ENCODE peak calls at places on chromosomes 11 and 22, in seven cellular contexts. One of them, this sample, is unnamed.

GRCh38 chr22:27327497-27327896 is 474.1 kb downstream of the MN1 start:
- DNase-seq in IMR-90: no peak
- DNase-seq in RWPE1: no peak
- DNase-seq in activated CD4-positive, alpha-beta T cell treated with anti-CD3 and anti-CD28 coated beads, Interleukin-2, amount 50 U/mL, for 1 hour: no peak
- DNase-seq in NCI-H2081: no peak
- DNase-seq in H7: no peak
- DNase-seq in anterior cingulate cortex: no peak
- DNase-seq in this sample: no peak

GRCh38 chr11:75263944-75264349 is 23.4 kb downstream of the TPBGL start:
- DNase-seq in H7: no peak
- DNase-seq in IMR-90: peak; percentile 12
- DNase-seq in RWPE1: no peak
- DNase-seq in NCI-H2081: no peak
- DNase-seq in activated CD4-positive, alpha-beta T cell treated with anti-CD3 and anti-CD28 coated beads, Interleukin-2, amount 50 U/mL, for 1 hour: no peak
- DNase-seq in anterior cingulate cortex: no peak
- DNase-seq in this sample: no peak

GRCh38 chr11:57425565-57426438 is 1.1 kb downstream of the SLC43A3 start:
- DNase-seq in anterior cingulate cortex: no peak
- DNase-seq in IMR-90: peak; percentile 14
- DNase-seq in activated CD4-positive, alpha-beta T cell treated with anti-CD3 and anti-CD28 coated beads, Interleukin-2, amount 50 U/mL, for 1 hour: no peak
- DNase-seq in RWPE1: no peak
- DNase-seq in H7: no peak
- DNase-seq in NCI-H2081: no peak
- DNase-seq in this sample: no peak

GRCh38 chr11:45603930-45604682 is 61.3 kb downstream of the CHST1 start:
- DNase-seq in anterior cingulate cortex: no peak
- DNase-seq in H7: no peak
- DNase-seq in IMR-90: no peak
- DNase-seq in NCI-H2081: no peak
- DNase-seq in activated CD4-positive, alpha-beta T cell treated with anti-CD3 and anti-CD28 coated beads, Interleukin-2, amount 50 U/mL, for 1 hour: no peak
- DNase-seq in RWPE1: no peak
- DNase-seq in this sample: no peak

GRCh38 chr22:50308597-50308935 is 1.1 kb upstream of the PLXNB2 start:
- DNase-seq in NCI-H2081: no peak
- DNase-seq in RWPE1: no peak
- DNase-seq in IMR-90: peak; percentile 40
- DNase-seq in H7: no peak
- DNase-seq in activated CD4-positive, alpha-beta T cell treated with anti-CD3 and anti-CD28 coated beads, Interleukin-2, amount 50 U/mL, for 1 hour: no peak
- DNase-seq in anterior cingulate cortex: no peak
- DNase-seq in this sample: no peak

GRCh38 chr22:19063581-19064353 is 58.4 kb downstream of the DGCR2 start:
- DNase-seq in activated CD4-positive, alpha-beta T cell treated with anti-CD3 and anti-CD28 coated beads, Interleukin-2, amount 50 U/mL, for 1 hour: no peak
- DNase-seq in anterior cingulate cortex: no peak
- DNase-seq in NCI-H2081: no peak
- DNase-seq in IMR-90: no peak
- DNase-seq in RWPE1: no peak
- DNase-seq in H7: no peak
- DNase-seq in this sample: no peak

GRCh38 chr22:40597541-40598453 is 38.7 kb downstream of the MRTFA start:
- DNase-seq in RWPE1: peak; percentile 36
- DNase-seq in activated CD4-positive, alpha-beta T cell treated with anti-CD3 and anti-CD28 coated beads, Interleukin-2, amount 50 U/mL, for 1 hour: no peak
- DNase-seq in H7: peak; percentile 16
- DNase-seq in anterior cingulate cortex: no peak
- DNase-seq in NCI-H2081: no peak
- DNase-seq in IMR-90: peak; percentile 41
- DNase-seq in this sample: no peak

GRCh38 chr11:43952401-43953342 is 10.2 kb downstream of the C11orf96 start:
- DNase-seq in activated CD4-positive, alpha-beta T cell treated with anti-CD3 and anti-CD28 coated beads, Interleukin-2, amount 50 U/mL, for 1 hour: no peak
- DNase-seq in H7: no peak
- DNase-seq in IMR-90: no peak
- DNase-seq in anterior cingulate cortex: no peak
- DNase-seq in NCI-H2081: no peak
- DNase-seq in RWPE1: no peak
- DNase-seq in this sample: no peak

GRCh38 chr11:128530119-128531091 is 57.0 kb downstream of the ETS1 start:
- DNase-seq in RWPE1: peak; percentile 52
- DNase-seq in activated CD4-positive, alpha-beta T cell treated with anti-CD3 and anti-CD28 coated beads, Interleukin-2, amount 50 U/mL, for 1 hour: no peak
- DNase-seq in H7: no peak
- DNase-seq in IMR-90: peak; percentile 99
- DNase-seq in anterior cingulate cortex: no peak
- DNase-seq in NCI-H2081: no peak
- DNase-seq in this sample: no peak

GRCh38 chr22:29199702-29200400 is 5.8 kb upstream of the EMID1 start:
- DNase-seq in H7: peak; percentile 33
- DNase-seq in activated CD4-positive, alpha-beta T cell treated with anti-CD3 and anti-CD28 coated beads, Interleukin-2, amount 50 U/mL, for 1 hour: no peak
- DNase-seq in anterior cingulate cortex: no peak
- DNase-seq in RWPE1: no peak
- DNase-seq in NCI-H2081: no peak
- DNase-seq in IMR-90: no peak
- DNase-seq in this sample: no peak

GRCh38 chr11:29334781-29335140 is 682.1 kb downstream of the KCNA4 start:
- DNase-seq in NCI-H2081: no peak
- DNase-seq in H7: no peak
- DNase-seq in RWPE1: no peak
- DNase-seq in activated CD4-positive, alpha-beta T cell treated with anti-CD3 and anti-CD28 coated beads, Interleukin-2, amount 50 U/mL, for 1 hour: no peak
- DNase-seq in IMR-90: peak; percentile 37
- DNase-seq in anterior cingulate cortex: no peak
- DNase-seq in this sample: no peak

GRCh38 chr11:120391297-120391696 is 55.1 kb downstream of the ARHGEF12 start:
- DNase-seq in H7: no peak
- DNase-seq in IMR-90: no peak
- DNase-seq in RWPE1: no peak
- DNase-seq in NCI-H2081: no peak
- DNase-seq in activated CD4-positive, alpha-beta T cell treated with anti-CD3 and anti-CD28 coated beads, Interleukin-2, amount 50 U/mL, for 1 hour: no peak
- DNase-seq in anterior cingulate cortex: no peak
- DNase-seq in this sample: no peak

GRCh38 chr22:38572065-38572464 is 2.1 kb upstream of the DMC1 start:
- DNase-seq in anterior cingulate cortex: no peak
- DNase-seq in IMR-90: peak; percentile 62
- DNase-seq in NCI-H2081: peak; percentile 12
- DNase-seq in activated CD4-positive, alpha-beta T cell treated with anti-CD3 and anti-CD28 coated beads, Interleukin-2, amount 50 U/mL, for 1 hour: peak; percentile 25
- DNase-seq in RWPE1: peak; percentile 28
- DNase-seq in H7: peak; percentile 39
- DNase-seq in this sample: peak; percentile 15

GRCh38 chr22:27045103-27045940 is 387.9 kb downstream of the MIAT start:
- DNase-seq in IMR-90: peak; percentile 36
- DNase-seq in RWPE1: peak; percentile 34
- DNase-seq in anterior cingulate cortex: no peak
- DNase-seq in NCI-H2081: peak; percentile 10
- DNase-seq in activated CD4-positive, alpha-beta T cell treated with anti-CD3 and anti-CD28 coated beads, Interleukin-2, amount 50 U/mL, for 1 hour: no peak
- DNase-seq in H7: no peak
- DNase-seq in this sample: no peak

GRCh38 chr11:14813506-14813905 is 78.5 kb downstream of the CYP2R1 start:
- DNase-seq in NCI-H2081: no peak
- DNase-seq in RWPE1: no peak
- DNase-seq in IMR-90: no peak
- DNase-seq in activated CD4-positive, alpha-beta T cell treated with anti-CD3 and anti-CD28 coated beads, Interleukin-2, amount 50 U/mL, for 1 hour: no peak
- DNase-seq in H7: no peak
- DNase-seq in anterior cingulate cortex: no peak
- DNase-seq in this sample: no peak

GRCh38 chr11:127000991-127001390 is 421 bp upstream of the KIRREL3 start:
- DNase-seq in NCI-H2081: no peak
- DNase-seq in H7: peak; percentile 48
- DNase-seq in activated CD4-positive, alpha-beta T cell treated with anti-CD3 and anti-CD28 coated beads, Interleukin-2, amount 50 U/mL, for 1 hour: no peak
- DNase-seq in RWPE1: no peak
- DNase-seq in anterior cingulate cortex: no peak
- DNase-seq in IMR-90: peak; percentile 21
- DNase-seq in this sample: no peak

GRCh38 chr11:65591939-65592814 is 3.4 kb downstream of the KCNK7 start:
- DNase-seq in NCI-H2081: no peak
- DNase-seq in H7: peak; percentile 95
- DNase-seq in IMR-90: peak; percentile 44
- DNase-seq in activated CD4-positive, alpha-beta T cell treated with anti-CD3 and anti-CD28 coated beads, Interleukin-2, amount 50 U/mL, for 1 hour: no peak
- DNase-seq in RWPE1: no peak
- DNase-seq in anterior cingulate cortex: no peak
- DNase-seq in this sample: no peak

GRCh38 chr22:44782286-44782830 is 30.0 kb downstream of the ARHGAP8 start:
- DNase-seq in NCI-H2081: peak; percentile 44
- DNase-seq in anterior cingulate cortex: no peak
- DNase-seq in activated CD4-positive, alpha-beta T cell treated with anti-CD3 and anti-CD28 coated beads, Interleukin-2, amount 50 U/mL, for 1 hour: no peak
- DNase-seq in RWPE1: no peak
- DNase-seq in IMR-90: no peak
- DNase-seq in H7: no peak
- DNase-seq in this sample: no peak

GRCh38 chr11:91783173-91783572 is 441.4 kb upstream of the FAT3 start:
- DNase-seq in H7: no peak
- DNase-seq in activated CD4-positive, alpha-beta T cell treated with anti-CD3 and anti-CD28 coated beads, Interleukin-2, amount 50 U/mL, for 1 hour: no peak
- DNase-seq in anterior cingulate cortex: no peak
- DNase-seq in IMR-90: no peak
- DNase-seq in NCI-H2081: no peak
- DNase-seq in RWPE1: no peak
- DNase-seq in this sample: no peak

GRCh38 chr11:74702383-74703007 is 28.7 kb downstream of the CHRDL2 start:
- DNase-seq in RWPE1: peak; percentile 72
- DNase-seq in IMR-90: peak; percentile 76
- DNase-seq in NCI-H2081: peak; percentile 55
- DNase-seq in anterior cingulate cortex: no peak
- DNase-seq in H7: peak; percentile 89
- DNase-seq in activated CD4-positive, alpha-beta T cell treated with anti-CD3 and anti-CD28 coated beads, Interleukin-2, amount 50 U/mL, for 1 hour: peak; percentile 51
- DNase-seq in this sample: peak; percentile 34

GRCh38 chr11:110319501-110319900 is 23.1 kb upstream of the RDX start:
- DNase-seq in anterior cingulate cortex: no peak
- DNase-seq in IMR-90: no peak
- DNase-seq in H7: no peak
- DNase-seq in NCI-H2081: no peak
- DNase-seq in activated CD4-positive, alpha-beta T cell treated with anti-CD3 and anti-CD28 coated beads, Interleukin-2, amount 50 U/mL, for 1 hour: no peak
- DNase-seq in RWPE1: no peak
- DNase-seq in this sample: no peak

GRCh38 chr22:48870436-48870835 is 957.2 kb downstream of the BRD1 start:
- DNase-seq in NCI-H2081: no peak
- DNase-seq in IMR-90: no peak
- DNase-seq in activated CD4-positive, alpha-beta T cell treated with anti-CD3 and anti-CD28 coated beads, Interleukin-2, amount 50 U/mL, for 1 hour: no peak
- DNase-seq in H7: peak; percentile 64
- DNase-seq in anterior cingulate cortex: no peak
- DNase-seq in RWPE1: no peak
- DNase-seq in this sample: no peak

GRCh38 chr22:30435674-30436126 is 10.1 kb downstream of the MTFP1 start:
- DNase-seq in activated CD4-positive, alpha-beta T cell treated with anti-CD3 and anti-CD28 coated beads, Interleukin-2, amount 50 U/mL, for 1 hour: peak; percentile 82
- DNase-seq in IMR-90: no peak
- DNase-seq in anterior cingulate cortex: no peak
- DNase-seq in NCI-H2081: peak; percentile 5
- DNase-seq in RWPE1: no peak
- DNase-seq in H7: no peak
- DNase-seq in this sample: peak; percentile 90

GRCh38 chr11:46279393-46280099 is 2.1 kb downstream of the CREB3L1 start:
- DNase-seq in RWPE1: no peak
- DNase-seq in anterior cingulate cortex: no peak
- DNase-seq in IMR-90: peak; percentile 80
- DNase-seq in H7: peak; percentile 53
- DNase-seq in NCI-H2081: peak; percentile 89
- DNase-seq in activated CD4-positive, alpha-beta T cell treated with anti-CD3 and anti-CD28 coated beads, Interleukin-2, amount 50 U/mL, for 1 hour: no peak
- DNase-seq in this sample: no peak

GRCh38 chr11:118602331-118602730 is 5.1 kb upstream of the PHLDB1 start:
- DNase-seq in RWPE1: no peak
- DNase-seq in anterior cingulate cortex: no peak
- DNase-seq in IMR-90: no peak
- DNase-seq in NCI-H2081: no peak
- DNase-seq in activated CD4-positive, alpha-beta T cell treated with anti-CD3 and anti-CD28 coated beads, Interleukin-2, amount 50 U/mL, for 1 hour: no peak
- DNase-seq in H7: no peak
- DNase-seq in this sample: no peak

GRCh38 chr11:877565-877964 is 33.0 kb downstream of the CHID1 start:
- DNase-seq in anterior cingulate cortex: no peak
- DNase-seq in IMR-90: no peak
- DNase-seq in NCI-H2081: no peak
- DNase-seq in H7: peak; percentile 88
- DNase-seq in RWPE1: no peak
- DNase-seq in activated CD4-positive, alpha-beta T cell treated with anti-CD3 and anti-CD28 coated beads, Interleukin-2, amount 50 U/mL, for 1 hour: no peak
- DNase-seq in this sample: no peak

GRCh38 chr11:62411524-62411923 is 7.3 kb upstream of the SCGB1A1 start:
- DNase-seq in IMR-90: no peak
- DNase-seq in RWPE1: no peak
- DNase-seq in activated CD4-positive, alpha-beta T cell treated with anti-CD3 and anti-CD28 coated beads, Interleukin-2, amount 50 U/mL, for 1 hour: no peak
- DNase-seq in anterior cingulate cortex: peak; percentile 22
- DNase-seq in H7: peak; percentile 26
- DNase-seq in NCI-H2081: no peak
- DNase-seq in this sample: no peak

GRCh38 chr11:119743041-119743440 is 14.0 kb upstream of the NECTIN1 start:
- DNase-seq in H7: no peak
- DNase-seq in NCI-H2081: no peak
- DNase-seq in activated CD4-positive, alpha-beta T cell treated with anti-CD3 and anti-CD28 coated beads, Interleukin-2, amount 50 U/mL, for 1 hour: no peak
- DNase-seq in anterior cingulate cortex: no peak
- DNase-seq in RWPE1: no peak
- DNase-seq in IMR-90: no peak
- DNase-seq in this sample: no peak

GRCh38 chr11:64000026-64000739 is 13.9 kb downstream of the OTUB1 start:
- DNase-seq in IMR-90: peak; percentile 59
- DNase-seq in NCI-H2081: no peak
- DNase-seq in H7: peak; percentile 99
- DNase-seq in RWPE1: peak; percentile 64
- DNase-seq in activated CD4-positive, alpha-beta T cell treated with anti-CD3 and anti-CD28 coated beads, Interleukin-2, amount 50 U/mL, for 1 hour: peak; percentile 68
- DNase-seq in anterior cingulate cortex: no peak
- DNase-seq in this sample: peak; percentile 74

GRCh38 chr22:17706451-17706900 is 67.8 kb downstream of the BID start:
- DNase-seq in H7: peak; percentile 59
- DNase-seq in anterior cingulate cortex: no peak
- DNase-seq in NCI-H2081: no peak
- DNase-seq in IMR-90: peak; percentile 93
- DNase-seq in RWPE1: peak; percentile 86
- DNase-seq in activated CD4-positive, alpha-beta T cell treated with anti-CD3 and anti-CD28 coated beads, Interleukin-2, amount 50 U/mL, for 1 hour: peak; percentile 5
- DNase-seq in this sample: peak; percentile 17

GRCh38 chr11:1260023-1260501 is 37.2 kb downstream of the MUC5B start:
- DNase-seq in anterior cingulate cortex: no peak
- DNase-seq in NCI-H2081: no peak
- DNase-seq in activated CD4-positive, alpha-beta T cell treated with anti-CD3 and anti-CD28 coated beads, Interleukin-2, amount 50 U/mL, for 1 hour: peak; percentile 34
- DNase-seq in RWPE1: peak; percentile 77
- DNase-seq in IMR-90: no peak
- DNase-seq in H7: peak; percentile 92
- DNase-seq in this sample: no peak

GRCh38 chr11:61728940-61729219 is 23.6 kb upstream of the MYRF start:
- DNase-seq in H7: no peak
- DNase-seq in RWPE1: peak; percentile 80
- DNase-seq in anterior cingulate cortex: no peak
- DNase-seq in NCI-H2081: no peak
- DNase-seq in IMR-90: peak; percentile 50
- DNase-seq in activated CD4-positive, alpha-beta T cell treated with anti-CD3 and anti-CD28 coated beads, Interleukin-2, amount 50 U/mL, for 1 hour: no peak
- DNase-seq in this sample: no peak

GRCh38 chr11:90189011-90189410 is 33.8 kb downstream of the CHORDC1 start:
- DNase-seq in IMR-90: no peak
- DNase-seq in activated CD4-positive, alpha-beta T cell treated with anti-CD3 and anti-CD28 coated beads, Interleukin-2, amount 50 U/mL, for 1 hour: no peak
- DNase-seq in anterior cingulate cortex: no peak
- DNase-seq in NCI-H2081: no peak
- DNase-seq in H7: no peak
- DNase-seq in RWPE1: no peak
- DNase-seq in this sample: no peak

GRCh38 chr22:44180706-44181032 is at the start of gene PARVG:
- DNase-seq in activated CD4-positive, alpha-beta T cell treated with anti-CD3 and anti-CD28 coated beads, Interleukin-2, amount 50 U/mL, for 1 hour: peak; percentile 48
- DNase-seq in anterior cingulate cortex: no peak
- DNase-seq in IMR-90: no peak
- DNase-seq in H7: peak; percentile 81
- DNase-seq in RWPE1: peak; percentile 7
- DNase-seq in NCI-H2081: no peak
- DNase-seq in this sample: peak; percentile 62

This sample was measured in central memory CD4-positive, alpha-beta T cell.